ENCODE peak calls at places on chromosomes 1 and 21, in six cellular contexts. B, Q, O, C, K and F are unnamed samples.

GRCh38 chr21:33541105-33541711 is 709 bp downstream of the GART start:
- DNase-seq in B (no peak), Q (no peak), O (no peak), C (no peak), K (no peak), F (no peak)

GRCh38 chr1:23492132-23492720 is 8.2 kb upstream of the ASAP3 start:
- DNase-seq in B (no peak), Q (no peak), O (peak; percentile 48), C (no peak), K (no peak), F (no peak)

GRCh38 chr1:111015222-111015621 is 51.5 kb upstream of the LRIF1 start:
- DNase-seq in B (no peak), Q (no peak), O (no peak), C (no peak), K (no peak), F (no peak)

GRCh38 chr1:28112388-28113311 is 24.2 kb upstream of the EYA3 start:
- DNase-seq in B (peak; percentile 56), Q (no peak), O (no peak), C (no peak), K (no peak), F (no peak)

GRCh38 chr1:152683846-152684245 is 2.1 kb upstream of the LCE2B start:
- DNase-seq in B (no peak), Q (no peak), O (no peak), C (no peak), K (no peak), F (no peak)

GRCh38 chr1:15740833-15741182 is 1.5 kb upstream of the TMEM82 start:
- DNase-seq in B (no peak), Q (no peak), O (no peak), C (no peak), K (peak; percentile 10), F (no peak)

GRCh38 chr1:54885237-54885679 is 1.7 kb downstream of the DHCR24 start:
- DNase-seq in B (no peak), Q (no peak), O (no peak), C (no peak), K (no peak), F (no peak)

GRCh38 chr1:45884700-45885099 is 81.3 kb downstream of the MAST2 start:
- DNase-seq in B (no peak), Q (no peak), O (no peak), C (no peak), K (no peak), F (no peak)

GRCh38 chr1:219958875-219959417 is 30.6 kb upstream of the SLC30A10 start:
- DNase-seq in B (no peak), Q (no peak), O (no peak), C (no peak), K (no peak), F (no peak)

GRCh38 chr1:19081218-19081893 is 124.9 kb upstream of the IFFO2 start:
- DNase-seq in B (no peak), Q (no peak), O (no peak), C (no peak), K (no peak), F (no peak)

GRCh38 chr1:44723064-44723463 is 7.9 kb downstream of the RNU5D-1 start:
- DNase-seq in B (no peak), Q (no peak), O (no peak), C (no peak), K (no peak), F (no peak)

GRCh38 chr1:116908821-116909510 is 750 bp upstream of the PTGFRN start:
- DNase-seq in B (no peak), Q (peak; percentile 30), O (no peak), C (no peak), K (no peak), F (no peak)
- H3K4me1 ChIP-seq in B (peaks cover 28% of the 10 kb centered on the region), Q (peaks cover 42% of the 10 kb centered on the region), O (no peaks in the 10 kb centered on the region), C (no peaks in the 10 kb centered on the region), K (peaks cover 34% of the 10 kb centered on the region), F (peaks cover 6% of the 10 kb centered on the region)

DNA sequence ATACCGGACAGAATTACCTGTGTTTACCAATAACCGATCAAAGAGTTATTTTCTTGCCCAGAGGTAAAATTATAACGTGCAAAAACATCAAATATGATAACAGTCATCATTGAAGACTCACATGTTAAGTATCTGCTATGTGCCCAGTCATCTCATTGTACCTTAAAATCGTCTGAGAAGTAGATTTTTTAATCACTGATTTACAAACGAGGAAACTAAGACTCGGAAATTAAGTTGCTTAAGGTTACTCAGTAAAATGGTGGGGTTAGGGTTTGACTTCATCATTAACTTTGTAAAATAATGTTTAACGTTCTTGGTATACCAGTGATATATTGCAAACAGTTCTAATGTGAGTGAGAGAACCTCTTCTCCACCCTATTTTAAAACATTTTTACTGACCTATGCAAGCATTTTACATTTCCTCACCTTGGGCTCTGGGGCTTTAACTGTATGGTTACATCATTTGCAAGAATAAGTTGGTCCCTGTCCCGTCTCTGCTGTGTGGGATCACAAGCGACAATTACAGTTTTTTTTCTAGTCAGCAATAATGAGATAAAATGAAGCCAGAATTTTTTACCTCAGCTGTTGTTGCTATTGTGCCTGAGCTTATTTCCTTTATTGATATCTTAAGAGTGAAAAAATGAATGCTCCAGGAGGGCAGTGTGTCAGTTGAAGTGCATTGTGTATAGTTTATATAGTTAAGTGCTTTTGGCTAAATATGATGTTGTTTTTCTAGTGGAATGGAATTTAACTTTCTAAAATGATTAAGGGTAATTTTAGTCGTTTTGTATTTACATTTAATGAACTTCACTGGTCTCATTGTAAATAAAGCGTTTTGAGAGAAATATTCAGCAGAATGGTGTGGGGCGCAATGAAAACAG is 2.7 kb downstream of the RPRD2 start:
- DNase-seq in B (no peak), Q (no peak), O (no peak), C (no peak), K (no peak), F (no peak)
- H3K4me3 ChIP-seq in B (peak overlapping the region; percentile 65), Q (peak overlapping the region; percentile 69), O (peak overlapping the region; percentile 82), C (peak overlapping the region; percentile 79), K (peak overlapping the region; percentile 70), F (no peak overlapping the region)

GRCh38 chr1:35714921-35715567 is 3.6 kb downstream of the C1orf216 start:
- DNase-seq in B (no peak), Q (no peak), O (no peak), C (no peak), K (no peak), F (no peak)

GRCh38 chr1:35715568-35716002 is 3.1 kb downstream of the C1orf216 start:
- DNase-seq in B (peak; percentile 75), Q (peak; percentile 79), O (peak; percentile 48), C (no peak), K (peak; percentile 73), F (peak; percentile 60)

GRCh38 chr1:35717911-35718476 is 690 bp downstream of the C1orf216 start:
- DNase-seq in B (peak; percentile 28), Q (peak; percentile 85), O (peak; percentile 39), C (no peak), K (peak; percentile 31), F (peak; percentile 49)

DNA sequence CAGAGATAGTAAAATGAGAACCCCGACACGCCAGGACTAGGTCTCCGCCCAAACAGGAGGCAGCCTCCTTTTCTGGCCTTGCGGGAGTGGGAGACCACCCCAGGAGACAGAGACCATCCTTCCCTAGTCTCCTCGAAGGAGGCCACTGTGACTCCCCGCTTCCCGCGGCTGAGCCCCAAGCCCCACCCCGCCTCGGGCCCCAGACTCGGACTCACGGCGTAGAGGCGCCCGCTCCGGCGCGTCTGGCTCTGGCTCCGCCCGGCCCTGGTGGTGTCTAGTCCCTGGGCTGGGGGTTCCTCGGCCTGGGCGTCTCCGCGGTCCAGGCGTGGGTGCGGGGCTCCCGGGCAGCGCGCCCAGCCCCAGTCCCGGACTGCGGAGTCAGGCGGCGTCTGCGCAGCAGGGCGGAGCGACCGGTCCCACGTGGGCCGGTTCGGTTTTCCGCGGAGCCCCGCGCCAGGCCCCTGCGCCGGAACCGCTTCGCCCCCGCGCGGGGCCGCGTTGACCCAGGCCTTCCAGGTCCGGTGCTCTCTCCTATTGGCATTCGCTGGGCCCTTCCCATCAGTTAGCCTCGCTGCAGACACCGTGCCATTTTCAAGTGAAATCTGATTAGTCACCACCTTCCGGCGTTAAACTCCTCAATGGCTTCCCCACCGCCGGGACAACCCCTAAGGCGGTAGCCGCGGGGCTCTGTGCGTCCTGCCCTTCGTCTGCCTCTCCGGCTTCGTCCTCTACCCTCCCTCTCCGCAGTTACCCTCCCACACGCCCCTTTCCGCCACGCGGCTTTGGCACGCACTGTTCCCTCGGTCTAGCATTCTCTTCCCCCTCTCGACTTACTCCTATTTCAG is at the start of gene C1orf216:
- DNase-seq in B (peak; percentile 49), Q (peak; percentile 86), O (peak; percentile 60), C (peak; percentile 27), K (peak; percentile 58), F (peak; percentile 66)
- TF ChIP-seq POLR2A in B (no peak), Q (no peak), O (peak; percentile 55), C (peak; percentile 66), K (no peak), F (no peak)

DNA sequence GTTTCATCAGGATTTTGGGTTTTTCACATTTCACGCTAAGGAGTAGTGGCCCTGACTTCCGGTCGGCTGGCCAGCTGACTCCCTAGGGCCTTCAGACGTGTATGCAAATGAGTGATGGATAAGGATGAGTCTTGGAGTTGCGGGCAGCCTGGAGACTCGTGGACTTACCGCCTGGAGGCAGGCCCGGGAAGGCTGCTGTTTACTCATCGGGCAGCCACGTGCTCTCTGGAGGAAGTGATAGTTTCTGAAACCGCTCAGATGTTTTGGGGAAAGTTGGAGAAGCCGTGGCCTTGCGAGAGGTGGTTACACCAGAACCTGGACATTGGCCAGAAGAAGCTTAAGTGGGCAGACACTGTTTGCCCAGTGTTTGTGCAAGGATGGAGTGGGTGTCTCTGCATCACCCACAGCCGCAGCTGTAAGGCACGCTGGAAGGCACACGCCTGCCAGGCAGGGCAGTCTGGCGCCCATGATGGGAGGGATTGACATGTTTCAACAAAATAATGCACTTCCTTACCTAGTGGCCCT is 23.1 kb upstream of the TNFRSF1B start:
- DNase-seq in B (peak; percentile 71), Q (peak; percentile 94), O (peak; percentile 81), C (peak; percentile 48), K (peak; percentile 52), F (peak; percentile 46)
- H3K4me1 ChIP-seq in B (peaks cover 26% of the 10 kb centered on the region), Q (peaks cover 14% of the 10 kb centered on the region), O (peaks cover 8% of the 10 kb centered on the region), C (peaks cover 35% of the 10 kb centered on the region), K (peaks cover 5% of the 10 kb centered on the region), F (peaks cover 15% of the 10 kb centered on the region)

DNA sequence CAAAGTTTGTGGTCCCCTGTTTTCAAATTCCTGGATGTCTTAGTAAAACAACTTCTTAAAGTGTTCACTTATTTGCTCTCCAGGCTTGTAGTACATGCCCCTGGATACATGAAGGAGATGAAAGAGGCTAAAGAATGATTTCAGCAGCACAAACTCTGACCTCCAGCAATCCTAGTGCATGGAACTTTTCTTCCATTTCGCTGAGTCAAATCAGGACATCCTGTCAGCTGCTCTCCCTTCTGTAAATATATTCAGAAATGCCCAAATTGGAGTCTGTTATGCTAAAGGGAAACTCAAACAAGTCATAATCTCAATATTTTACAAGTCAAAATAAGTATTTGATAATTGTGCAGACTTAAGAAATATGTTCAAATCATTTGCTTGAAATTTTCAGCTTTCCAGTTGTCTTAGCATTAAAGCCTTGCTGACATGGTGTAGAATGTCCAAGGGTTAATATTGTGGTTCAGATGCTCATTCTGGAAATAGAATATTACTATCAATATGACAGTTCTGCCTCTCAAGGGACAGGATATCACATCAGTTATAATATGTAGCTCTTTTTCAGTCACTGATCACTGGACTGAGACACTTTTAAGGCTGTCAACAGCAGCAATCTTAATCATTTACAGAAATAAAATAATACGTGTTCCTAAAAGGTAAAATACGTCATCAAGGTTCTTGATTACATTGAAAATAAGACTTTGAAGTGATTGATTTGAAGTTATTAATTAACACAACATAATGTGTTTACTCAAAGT is 1157.3 kb downstream of the PLA2G4A start:
- DNase-seq in B (no peak), Q (no peak), O (no peak), C (no peak), K (no peak), F (no peak)
- H3K4me3 ChIP-seq in B (no peak overlapping the region), Q (no peak overlapping the region), O (no peak overlapping the region), C (no peak overlapping the region), K (no peak overlapping the region), F (no peak overlapping the region)